ENCODE peak calls at places on chromosome 1, in ten cellular contexts. One of them, this sample, is unnamed. For H3K4me1, the result is how much of the 10 kb centered on the place peaks cover.

GRCh38 chr1:211515090-211516023 is 23.4 kb upstream of the RD3 start:
- DNase-seq in thoracic aorta: no peak
- DNase-seq in neural progenitor cell: peak
- DNase-seq in hepatocyte: peak
- DNase-seq in tibial artery: peak
- DNase-seq in left lung: peak
- DNase-seq in CD8-positive, alpha-beta T cell: peak
- DNase-seq in prostate gland: peak
- DNase-seq in fibroblast of lung: peak
- DNase-seq in colonic mucosa: peak
- DNase-seq in this sample: peak

GRCh38 chr1:169779970-169780369 is 14.7 kb downstream of the METTL18 start:
- DNase-seq in thoracic aorta: no peak
- DNase-seq in neural progenitor cell: no peak
- DNase-seq in hepatocyte: no peak
- DNase-seq in tibial artery: no peak
- DNase-seq in left lung: no peak
- DNase-seq in CD8-positive, alpha-beta T cell: no peak
- DNase-seq in prostate gland: no peak
- DNase-seq in fibroblast of lung: peak
- DNase-seq in colonic mucosa: no peak
- DNase-seq in this sample: no peak

GRCh38 chr1:11979453-11979817 is 809 bp upstream of the MFN2 start:
- DNase-seq in thoracic aorta: peak
- DNase-seq in neural progenitor cell: peak
- DNase-seq in hepatocyte: no peak
- DNase-seq in tibial artery: no peak
- DNase-seq in left lung: no peak
- DNase-seq in CD8-positive, alpha-beta T cell: no peak
- DNase-seq in prostate gland: no peak
- DNase-seq in fibroblast of lung: no peak
- DNase-seq in colonic mucosa: no peak
- DNase-seq in this sample: no peak

GRCh38 chr1:47856994-47857393 is 140.2 kb downstream of the TRABD2B start:
- DNase-seq in thoracic aorta: no peak
- DNase-seq in neural progenitor cell: no peak
- DNase-seq in hepatocyte: no peak
- DNase-seq in tibial artery: no peak
- DNase-seq in left lung: no peak
- DNase-seq in CD8-positive, alpha-beta T cell: no peak
- DNase-seq in prostate gland: no peak
- DNase-seq in fibroblast of lung: no peak
- DNase-seq in colonic mucosa: no peak
- DNase-seq in this sample: no peak

GRCh38 chr1:5745776-5746610 is 246.2 kb downstream of the NPHP4 start:
- DNase-seq in thoracic aorta: no peak
- DNase-seq in neural progenitor cell: peak
- DNase-seq in hepatocyte: peak
- DNase-seq in tibial artery: peak
- DNase-seq in left lung: peak
- DNase-seq in CD8-positive, alpha-beta T cell: peak
- DNase-seq in prostate gland: peak
- DNase-seq in fibroblast of lung: peak
- DNase-seq in colonic mucosa: peak
- DNase-seq in this sample: peak

GRCh38 chr1:66445492-66446181 is 88.3 kb upstream of the SGIP1 start:
- DNase-seq in thoracic aorta: no peak
- DNase-seq in neural progenitor cell: peak
- DNase-seq in hepatocyte: no peak
- DNase-seq in tibial artery: no peak
- DNase-seq in left lung: no peak
- DNase-seq in CD8-positive, alpha-beta T cell: peak
- DNase-seq in prostate gland: no peak
- DNase-seq in fibroblast of lung: no peak
- DNase-seq in colonic mucosa: no peak
- DNase-seq in this sample: no peak

GRCh38 chr1:31798433-31799195 is 17.2 kb downstream of the SPOCD1 start:
- DNase-seq in thoracic aorta: peak
- DNase-seq in neural progenitor cell: no peak
- DNase-seq in hepatocyte: peak
- DNase-seq in tibial artery: peak
- DNase-seq in left lung: no peak
- DNase-seq in CD8-positive, alpha-beta T cell: no peak
- DNase-seq in prostate gland: no peak
- DNase-seq in fibroblast of lung: peak
- DNase-seq in colonic mucosa: no peak
- DNase-seq in this sample: no peak

GRCh38 chr1:115275216-115275615 is 62.8 kb downstream of the NGF start:
- DNase-seq in thoracic aorta: no peak
- DNase-seq in neural progenitor cell: peak
- DNase-seq in hepatocyte: no peak
- DNase-seq in tibial artery: no peak
- DNase-seq in left lung: no peak
- DNase-seq in CD8-positive, alpha-beta T cell: no peak
- DNase-seq in prostate gland: no peak
- DNase-seq in fibroblast of lung: no peak
- DNase-seq in colonic mucosa: no peak
- DNase-seq in this sample: no peak

GRCh38 chr1:108801101-108801500 is 54.6 kb downstream of the STXBP3 start:
- DNase-seq in thoracic aorta: no peak
- DNase-seq in neural progenitor cell: no peak
- DNase-seq in hepatocyte: no peak
- DNase-seq in tibial artery: no peak
- DNase-seq in left lung: no peak
- DNase-seq in CD8-positive, alpha-beta T cell: no peak
- DNase-seq in prostate gland: no peak
- DNase-seq in fibroblast of lung: peak
- DNase-seq in colonic mucosa: no peak
- DNase-seq in this sample: no peak

GRCh38 chr1:156963621-156964020 is 43.2 kb downstream of the LRRC71 start:
- DNase-seq in thoracic aorta: no peak
- DNase-seq in neural progenitor cell: no peak
- DNase-seq in hepatocyte: no peak
- DNase-seq in tibial artery: no peak
- DNase-seq in left lung: no peak
- DNase-seq in CD8-positive, alpha-beta T cell: peak
- DNase-seq in prostate gland: no peak
- DNase-seq in fibroblast of lung: no peak
- DNase-seq in colonic mucosa: peak
- DNase-seq in this sample: no peak

GRCh38 chr1:2240251-2241156 is 12.4 kb downstream of the SKI start:
- DNase-seq in thoracic aorta: no peak
- DNase-seq in neural progenitor cell: no peak
- DNase-seq in hepatocyte: peak
- DNase-seq in tibial artery: peak
- DNase-seq in left lung: peak
- DNase-seq in CD8-positive, alpha-beta T cell: peak
- DNase-seq in prostate gland: peak
- DNase-seq in fibroblast of lung: peak
- DNase-seq in colonic mucosa: no peak
- DNase-seq in this sample: peak

GRCh38 chr1:47872871-47873270 is 124.3 kb downstream of the TRABD2B start:
- DNase-seq in thoracic aorta: no peak
- DNase-seq in neural progenitor cell: no peak
- DNase-seq in hepatocyte: no peak
- DNase-seq in tibial artery: peak
- DNase-seq in left lung: no peak
- DNase-seq in CD8-positive, alpha-beta T cell: no peak
- DNase-seq in prostate gland: no peak
- DNase-seq in fibroblast of lung: no peak
- DNase-seq in colonic mucosa: no peak
- DNase-seq in this sample: no peak

GRCh38 chr1:61173118-61173517 is 90.8 kb downstream of the NFIA start:
- DNase-seq in thoracic aorta: no peak
- DNase-seq in neural progenitor cell: no peak
- DNase-seq in hepatocyte: no peak
- DNase-seq in tibial artery: peak
- DNase-seq in left lung: no peak
- DNase-seq in CD8-positive, alpha-beta T cell: no peak
- DNase-seq in prostate gland: no peak
- DNase-seq in fibroblast of lung: no peak
- DNase-seq in colonic mucosa: no peak
- DNase-seq in this sample: no peak

GRCh38 chr1:61171346-61171745 is 89.0 kb downstream of the NFIA start:
- DNase-seq in thoracic aorta: no peak
- DNase-seq in neural progenitor cell: no peak
- DNase-seq in hepatocyte: no peak
- DNase-seq in tibial artery: no peak
- DNase-seq in left lung: no peak
- DNase-seq in CD8-positive, alpha-beta T cell: no peak
- DNase-seq in prostate gland: no peak
- DNase-seq in fibroblast of lung: no peak
- DNase-seq in colonic mucosa: no peak
- DNase-seq in this sample: no peak

GRCh38 chr1:61171915-61172485 is 89.6 kb downstream of the NFIA start:
- DNase-seq in thoracic aorta: no peak
- DNase-seq in neural progenitor cell: no peak
- DNase-seq in hepatocyte: no peak
- DNase-seq in tibial artery: no peak
- DNase-seq in left lung: no peak
- DNase-seq in CD8-positive, alpha-beta T cell: no peak
- DNase-seq in prostate gland: no peak
- DNase-seq in fibroblast of lung: no peak
- DNase-seq in colonic mucosa: no peak
- DNase-seq in this sample: no peak

GRCh38 chr1:61169634-61170033 is 87.3 kb downstream of the NFIA start:
- DNase-seq in thoracic aorta: no peak
- DNase-seq in neural progenitor cell: no peak
- DNase-seq in hepatocyte: no peak
- DNase-seq in tibial artery: no peak
- DNase-seq in left lung: no peak
- DNase-seq in CD8-positive, alpha-beta T cell: no peak
- DNase-seq in prostate gland: no peak
- DNase-seq in fibroblast of lung: no peak
- DNase-seq in colonic mucosa: no peak
- DNase-seq in this sample: no peak

DNA sequence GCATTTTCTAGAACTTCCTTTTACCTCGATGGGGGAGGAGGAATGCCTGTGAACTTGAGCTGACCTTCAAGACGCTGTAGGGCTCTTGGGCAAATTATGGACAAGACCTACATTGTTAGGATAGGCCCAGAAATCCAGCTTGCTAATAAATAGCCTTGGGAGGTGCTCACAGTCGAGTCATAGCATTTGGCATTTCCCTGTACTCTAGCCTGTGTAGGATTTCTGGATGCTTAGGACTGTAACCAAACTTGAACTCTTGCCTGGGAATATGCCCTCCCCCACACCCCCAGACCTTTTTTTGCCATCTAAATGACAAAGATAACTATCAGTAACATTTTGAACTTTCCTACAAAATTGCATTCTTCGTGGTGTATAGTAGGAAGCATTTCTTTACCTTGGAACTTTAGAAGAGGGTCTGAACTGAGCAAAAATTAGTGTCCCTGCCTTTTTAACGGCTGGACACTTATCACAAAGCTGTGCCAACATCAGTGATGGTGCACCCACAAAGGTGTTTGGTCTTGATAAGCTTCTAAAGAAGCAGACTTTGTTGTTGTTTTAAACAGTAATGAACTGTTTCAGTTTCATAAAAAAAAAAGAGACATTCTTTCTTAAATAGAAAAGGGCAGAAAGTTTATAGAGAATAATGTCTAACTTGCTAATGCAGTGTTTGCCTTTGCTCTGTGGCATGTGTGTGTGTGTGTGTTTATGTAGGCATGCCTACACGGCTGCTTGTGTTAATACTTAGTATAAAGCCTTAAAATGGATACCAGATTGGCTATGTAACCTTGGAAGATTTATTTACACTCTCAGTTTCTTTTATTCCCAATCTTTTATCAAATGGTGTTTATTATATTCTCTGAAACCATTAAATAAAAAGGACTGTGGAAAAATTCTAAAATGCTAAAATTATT is 88.2 kb downstream of the NFIA start:
- DNase-seq in thoracic aorta: no peak
- DNase-seq in neural progenitor cell: no peak
- DNase-seq in hepatocyte: no peak
- DNase-seq in tibial artery: no peak
- DNase-seq in left lung: no peak
- DNase-seq in CD8-positive, alpha-beta T cell: no peak
- DNase-seq in prostate gland: no peak
- DNase-seq in fibroblast of lung: peak
- DNase-seq in colonic mucosa: no peak
- DNase-seq in this sample: no peak
- H3K4me1 ChIP-seq in thoracic aorta: half or more
- H3K4me1 ChIP-seq in neural progenitor cell: under half
- H3K4me1 ChIP-seq in hepatocyte: under half
- H3K4me1 ChIP-seq in tibial artery: half or more
- H3K4me1 ChIP-seq in left lung: under half
- H3K4me1 ChIP-seq in CD8-positive, alpha-beta T cell: under half
- H3K4me1 ChIP-seq in prostate gland: under half
- H3K4me1 ChIP-seq in fibroblast of lung: under half
- H3K4me1 ChIP-seq in colonic mucosa: under half
- H3K4me1 ChIP-seq in this sample: under half

DNA sequence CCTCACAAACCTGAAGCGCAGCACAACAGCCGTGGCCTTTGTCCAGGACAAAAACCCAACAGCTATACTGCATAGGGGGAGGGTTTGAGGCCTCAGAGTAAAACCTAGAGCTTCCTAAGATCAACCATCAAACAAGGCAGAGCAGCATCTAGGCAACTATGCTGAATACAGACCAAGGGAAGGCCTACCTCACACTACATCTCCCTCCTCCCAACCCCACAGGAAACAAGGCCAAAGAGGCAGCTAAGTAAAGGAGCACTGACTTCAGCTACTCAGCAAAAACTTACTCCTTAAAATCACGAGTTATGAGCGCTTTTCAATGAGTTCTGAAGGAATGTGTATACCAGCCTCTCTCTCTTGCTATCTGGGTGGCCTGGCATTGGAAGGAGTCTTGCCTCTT is 12.4 kb downstream of the XKR8 start:
- DNase-seq in thoracic aorta: no peak
- DNase-seq in neural progenitor cell: no peak
- DNase-seq in hepatocyte: no peak
- DNase-seq in tibial artery: no peak
- DNase-seq in left lung: no peak
- DNase-seq in CD8-positive, alpha-beta T cell: no peak
- DNase-seq in prostate gland: no peak
- DNase-seq in fibroblast of lung: no peak
- DNase-seq in colonic mucosa: no peak
- DNase-seq in this sample: no peak
- H3K27ac ChIP-seq in thoracic aorta: no peak
- H3K27ac ChIP-seq in neural progenitor cell: no peak
- H3K27ac ChIP-seq in hepatocyte: no peak
- H3K27ac ChIP-seq in tibial artery: peak
- H3K27ac ChIP-seq in left lung: no peak
- H3K27ac ChIP-seq in CD8-positive, alpha-beta T cell: no peak
- H3K27ac ChIP-seq in prostate gland: peak
- H3K27ac ChIP-seq in fibroblast of lung: no peak
- H3K27ac ChIP-seq in colonic mucosa: no peak
- H3K27ac ChIP-seq in this sample: peak

GRCh38 chr1:50620680-50621329 is 197.6 kb upstream of the DMRTA2 start:
- DNase-seq in thoracic aorta: no peak
- DNase-seq in neural progenitor cell: peak
- DNase-seq in hepatocyte: peak
- DNase-seq in tibial artery: no peak
- DNase-seq in left lung: peak
- DNase-seq in CD8-positive, alpha-beta T cell: no peak
- DNase-seq in prostate gland: peak
- DNase-seq in fibroblast of lung: peak
- DNase-seq in colonic mucosa: peak
- DNase-seq in this sample: no peak
- TF ChIP-seq CTCF in thoracic aorta: no peak
- TF ChIP-seq CTCF in neural progenitor cell: peak
- TF ChIP-seq CTCF in hepatocyte: peak
- TF ChIP-seq CTCF in tibial artery: no peak
- TF ChIP-seq CTCF in left lung: peak
- TF ChIP-seq CTCF in CD8-positive, alpha-beta T cell: no peak
- TF ChIP-seq CTCF in prostate gland: peak
- TF ChIP-seq CTCF in fibroblast of lung: peak
- TF ChIP-seq CTCF in colonic mucosa: peak
- TF ChIP-seq CTCF in this sample: no peak

GRCh38 chr1:214541206-214541605 is 10.2 kb downstream of the PTPN14 start:
- DNase-seq in thoracic aorta: no peak
- DNase-seq in neural progenitor cell: no peak
- DNase-seq in hepatocyte: no peak
- DNase-seq in tibial artery: no peak
- DNase-seq in left lung: no peak
- DNase-seq in CD8-positive, alpha-beta T cell: no peak
- DNase-seq in prostate gland: no peak
- DNase-seq in fibroblast of lung: no peak
- DNase-seq in colonic mucosa: no peak
- DNase-seq in this sample: no peak
- H3K4me1 ChIP-seq in thoracic aorta: under half
- H3K4me1 ChIP-seq in neural progenitor cell: under half
- H3K4me1 ChIP-seq in hepatocyte: under half
- H3K4me1 ChIP-seq in tibial artery: under half
- H3K4me1 ChIP-seq in left lung: under half
- H3K4me1 ChIP-seq in CD8-positive, alpha-beta T cell: under half
- H3K4me1 ChIP-seq in prostate gland: under half
- H3K4me1 ChIP-seq in fibroblast of lung: under half
- H3K4me1 ChIP-seq in colonic mucosa: under half
- H3K4me1 ChIP-seq in this sample: under half